ENCODE peak calls at places on chromosomes 5 and 9, in five cellular contexts. One of them, this sample, is unnamed.

GRCh38 chr9:112093875-112094227 is 81.2 kb downstream of the SUSD1 start:
- DNase-seq in IMR-90: no peak
- DNase-seq in H9: no peak
- DNase-seq in mesenchymal stem cell: no peak
- DNase-seq in H1: no peak
- DNase-seq in this sample: no peak

GRCh38 chr9:121122450-121123032 is 47.8 kb downstream of the CNTRL start:
- DNase-seq in IMR-90: no peak
- DNase-seq in H9: no peak
- DNase-seq in mesenchymal stem cell: peak
- DNase-seq in H1: no peak
- DNase-seq in this sample: no peak

GRCh38 chr5:31758803-31759425 is 120.0 kb downstream of the PDZD2 start:
- DNase-seq in IMR-90: no peak
- DNase-seq in H9: no peak
- DNase-seq in mesenchymal stem cell: no peak
- DNase-seq in H1: no peak
- DNase-seq in this sample: no peak

GRCh38 chr9:32431940-32432555 is 47.6 kb downstream of the ACO1 start:
- DNase-seq in IMR-90: peak
- DNase-seq in H9: peak
- DNase-seq in mesenchymal stem cell: peak
- DNase-seq in H1: peak
- DNase-seq in this sample: peak

GRCh38 chr5:144583493-144584154 is 413.0 kb downstream of the KCTD16 start:
- DNase-seq in IMR-90: no peak
- DNase-seq in H9: no peak
- DNase-seq in mesenchymal stem cell: no peak
- DNase-seq in H1: no peak
- DNase-seq in this sample: no peak

GRCh38 chr5:88552406-88552805 is 283.8 kb upstream of the TMEM161B start:
- DNase-seq in IMR-90: no peak
- DNase-seq in H9: no peak
- DNase-seq in mesenchymal stem cell: no peak
- DNase-seq in H1: no peak
- DNase-seq in this sample: no peak

GRCh38 chr5:172090976-172091547 is 84.6 kb upstream of the FBXW11 start:
- DNase-seq in IMR-90: no peak
- DNase-seq in H9: peak
- DNase-seq in mesenchymal stem cell: no peak
- DNase-seq in H1: no peak
- DNase-seq in this sample: peak

GRCh38 chr9:91348191-91348790 is 13.4 kb downstream of the AUH start:
- DNase-seq in IMR-90: no peak
- DNase-seq in H9: no peak
- DNase-seq in mesenchymal stem cell: no peak
- DNase-seq in H1: no peak
- DNase-seq in this sample: no peak

GRCh38 chr5:57491369-57491965 is 8.9 kb upstream of the ACTBL2 start:
- DNase-seq in IMR-90: no peak
- DNase-seq in H9: no peak
- DNase-seq in mesenchymal stem cell: no peak
- DNase-seq in H1: no peak
- DNase-seq in this sample: no peak

GRCh38 chr5:7868427-7868772 is 431 bp downstream of the FASTKD3 start:
- DNase-seq in IMR-90: no peak
- DNase-seq in H9: no peak
- DNase-seq in mesenchymal stem cell: peak
- DNase-seq in H1: no peak
- DNase-seq in this sample: no peak

GRCh38 chr5:174535691-174536090 is 188.7 kb upstream of the MSX2 start:
- DNase-seq in IMR-90: peak
- DNase-seq in H9: no peak
- DNase-seq in mesenchymal stem cell: peak
- DNase-seq in H1: no peak
- DNase-seq in this sample: peak

GRCh38 chr9:92952861-92953620 is 5.7 kb downstream of the FGD3 start:
- DNase-seq in IMR-90: no peak
- DNase-seq in H9: no peak
- DNase-seq in mesenchymal stem cell: no peak
- DNase-seq in H1: no peak
- DNase-seq in this sample: peak

GRCh38 chr9:42852133-42852532 is 668.7 kb downstream of the SPATA31A6 start:
- DNase-seq in IMR-90: no peak
- DNase-seq in H9: peak
- DNase-seq in mesenchymal stem cell: peak
- DNase-seq in H1: peak
- DNase-seq in this sample: peak

GRCh38 chr5:76547242-76547890 is 75.8 kb downstream of the F2RL2 start:
- DNase-seq in IMR-90: no peak
- DNase-seq in H9: no peak
- DNase-seq in mesenchymal stem cell: peak
- DNase-seq in H1: no peak
- DNase-seq in this sample: no peak

GRCh38 chr5:1820926-1821325 is 19.7 kb downstream of the NDUFS6 start:
- DNase-seq in IMR-90: no peak
- DNase-seq in H9: no peak
- DNase-seq in mesenchymal stem cell: no peak
- DNase-seq in H1: no peak
- DNase-seq in this sample: no peak

GRCh38 chr5:1185652-1186350 is 15.6 kb upstream of the SLC6A19 start:
- DNase-seq in IMR-90: no peak
- DNase-seq in H9: no peak
- DNase-seq in mesenchymal stem cell: no peak
- DNase-seq in H1: no peak
- DNase-seq in this sample: no peak

GRCh38 chr9:137217276-137218211 is 4.5 kb downstream of the RNF208 start:
- DNase-seq in IMR-90: no peak
- DNase-seq in H9: peak
- DNase-seq in mesenchymal stem cell: peak
- DNase-seq in H1: peak
- DNase-seq in this sample: peak

GRCh38 chr9:89579741-89580395 is 24.9 kb upstream of the GADD45G start:
- DNase-seq in IMR-90: no peak
- DNase-seq in H9: no peak
- DNase-seq in mesenchymal stem cell: no peak
- DNase-seq in H1: no peak
- DNase-seq in this sample: no peak

GRCh38 chr5:95846554-95847260 is 24.2 kb upstream of the GLRX start:
- DNase-seq in IMR-90: peak
- DNase-seq in H9: peak
- DNase-seq in mesenchymal stem cell: peak
- DNase-seq in H1: peak
- DNase-seq in this sample: peak

GRCh38 chr5:107670028-107670926 is 460 bp downstream of the EFNA5 start:
- DNase-seq in IMR-90: peak
- DNase-seq in H9: peak
- DNase-seq in mesenchymal stem cell: peak
- DNase-seq in H1: peak
- DNase-seq in this sample: peak

GRCh38 chr5:74766348-74766886 is 500 bp downstream of the GFM2 start:
- DNase-seq in IMR-90: peak
- DNase-seq in H9: no peak
- DNase-seq in mesenchymal stem cell: peak
- DNase-seq in H1: no peak
- DNase-seq in this sample: peak

GRCh38 chr5:141942185-141942857 is 15.7 kb downstream of the PCDH12 start:
- DNase-seq in IMR-90: no peak
- DNase-seq in H9: no peak
- DNase-seq in mesenchymal stem cell: no peak
- DNase-seq in H1: no peak
- DNase-seq in this sample: no peak

GRCh38 chr5:141944086-141944485 is 13.9 kb downstream of the PCDH12 start:
- DNase-seq in IMR-90: no peak
- DNase-seq in H9: no peak
- DNase-seq in mesenchymal stem cell: no peak
- DNase-seq in H1: no peak
- DNase-seq in this sample: no peak

GRCh38 chr5:141940695-141941271 is 17.1 kb downstream of the DELE1 start:
- DNase-seq in IMR-90: peak
- DNase-seq in H9: no peak
- DNase-seq in mesenchymal stem cell: peak
- DNase-seq in H1: no peak
- DNase-seq in this sample: no peak

GRCh38 chr5:141941307-141941706 is 16.7 kb downstream of the PCDH12 start:
- DNase-seq in IMR-90: no peak
- DNase-seq in H9: no peak
- DNase-seq in mesenchymal stem cell: peak
- DNase-seq in H1: no peak
- DNase-seq in this sample: no peak

GRCh38 chr5:141941779-141942178 is 16.2 kb downstream of the PCDH12 start:
- DNase-seq in IMR-90: peak
- DNase-seq in H9: no peak
- DNase-seq in mesenchymal stem cell: no peak
- DNase-seq in H1: no peak
- DNase-seq in this sample: no peak
- H3K27ac ChIP-seq in IMR-90: no peak
- H3K27ac ChIP-seq in H9: no peak
- H3K27ac ChIP-seq in mesenchymal stem cell: no peak
- H3K27ac ChIP-seq in H1: no peak
- H3K27ac ChIP-seq in this sample: no peak

GRCh38 chr5:62305358-62305714 is 670 bp upstream of the KIF2A start:
- DNase-seq in IMR-90: no peak
- DNase-seq in H9: no peak
- DNase-seq in mesenchymal stem cell: no peak
- DNase-seq in H1: no peak
- DNase-seq in this sample: peak

GRCh38 chr5:62306494-62307363 is 723 bp downstream of the KIF2A start:
- DNase-seq in IMR-90: peak
- DNase-seq in H9: peak
- DNase-seq in mesenchymal stem cell: peak
- DNase-seq in H1: no peak
- DNase-seq in this sample: no peak

GRCh38 chr5:62307364-62307689 is 1.3 kb downstream of the KIF2A start:
- DNase-seq in IMR-90: no peak
- DNase-seq in H9: no peak
- DNase-seq in mesenchymal stem cell: no peak
- DNase-seq in H1: no peak
- DNase-seq in this sample: no peak

GRCh38 chr5:62308439-62308838 is 2.4 kb downstream of the KIF2A start:
- DNase-seq in IMR-90: no peak
- DNase-seq in H9: no peak
- DNase-seq in mesenchymal stem cell: no peak
- DNase-seq in H1: no peak
- DNase-seq in this sample: no peak

DNA sequence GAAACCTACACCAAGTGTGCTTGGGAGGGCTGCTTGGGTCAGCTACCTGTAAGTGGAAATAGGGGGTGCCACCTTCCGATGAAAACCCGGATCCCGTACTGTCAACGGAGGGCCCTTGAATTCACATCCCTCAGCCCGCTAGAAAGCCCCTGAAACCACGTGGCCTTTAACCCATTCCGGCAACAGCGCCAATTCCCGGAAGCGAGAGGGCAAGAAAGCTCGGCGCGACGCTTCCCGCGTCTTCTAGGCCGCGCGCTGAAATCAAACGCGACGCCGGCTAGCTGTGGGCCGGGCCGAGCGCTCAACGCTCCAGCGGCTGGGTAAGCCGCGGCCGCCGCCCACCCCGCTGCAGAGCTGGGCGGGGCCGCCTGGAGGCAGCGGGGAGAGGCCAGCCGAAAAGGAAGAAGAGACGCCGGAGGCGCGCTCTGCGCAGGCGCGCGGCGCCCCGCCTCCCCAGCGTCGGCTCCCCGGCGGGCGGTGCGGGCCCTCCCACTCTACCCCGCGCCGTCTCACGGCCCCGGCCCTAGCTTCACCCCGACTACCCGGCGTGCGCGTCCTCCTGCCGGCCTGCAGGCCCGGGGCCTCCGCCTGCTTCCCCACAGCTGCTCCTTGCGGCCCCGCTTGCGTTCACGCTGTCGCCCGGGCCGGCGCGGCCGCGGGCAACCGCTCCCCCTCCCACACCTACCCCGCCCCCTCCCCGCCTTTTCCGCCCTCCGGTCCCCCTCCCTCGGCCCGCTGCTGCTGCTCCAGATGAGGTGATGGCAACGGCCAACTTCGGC is at the start of gene KIF2A:
- DNase-seq in IMR-90: peak
- DNase-seq in H9: peak
- DNase-seq in mesenchymal stem cell: peak
- DNase-seq in H1: peak
- DNase-seq in this sample: peak
- H3K18ac ChIP-seq in IMR-90: no peak
- H3K18ac ChIP-seq in H9: peak
- H3K18ac ChIP-seq in mesenchymal stem cell: peak
- H3K18ac ChIP-seq in H1: peak
- H3K18ac ChIP-seq in this sample: peak

DNA sequence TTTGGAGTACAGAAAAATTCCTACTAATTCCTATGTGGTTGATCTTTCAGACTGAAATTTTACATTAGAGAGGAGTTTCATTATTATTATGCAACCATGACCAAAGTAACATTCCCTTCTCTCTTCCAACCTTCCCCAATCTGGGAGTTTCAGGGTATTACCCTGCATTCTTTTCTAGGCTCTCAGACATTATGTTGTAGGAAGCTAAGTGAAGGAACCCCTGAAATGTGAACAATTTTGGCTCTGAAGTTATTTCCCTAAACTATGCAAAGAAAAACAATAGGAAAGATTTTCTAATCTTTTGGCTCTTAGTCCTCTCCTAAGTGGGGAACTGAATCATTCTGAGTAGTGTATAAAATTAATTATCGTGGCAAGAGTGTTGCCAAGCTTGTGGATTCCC is 63.3 kb upstream of the ZFAND5 start:
- DNase-seq in IMR-90: peak
- DNase-seq in H9: no peak
- DNase-seq in mesenchymal stem cell: no peak
- DNase-seq in H1: no peak
- DNase-seq in this sample: no peak
- H2AFZ ChIP-seq in IMR-90: no peak
- H2AFZ ChIP-seq in H9: no peak
- H2AFZ ChIP-seq in mesenchymal stem cell: no peak
- H2AFZ ChIP-seq in H1: no peak
- H2AFZ ChIP-seq in this sample: no peak

DNA sequence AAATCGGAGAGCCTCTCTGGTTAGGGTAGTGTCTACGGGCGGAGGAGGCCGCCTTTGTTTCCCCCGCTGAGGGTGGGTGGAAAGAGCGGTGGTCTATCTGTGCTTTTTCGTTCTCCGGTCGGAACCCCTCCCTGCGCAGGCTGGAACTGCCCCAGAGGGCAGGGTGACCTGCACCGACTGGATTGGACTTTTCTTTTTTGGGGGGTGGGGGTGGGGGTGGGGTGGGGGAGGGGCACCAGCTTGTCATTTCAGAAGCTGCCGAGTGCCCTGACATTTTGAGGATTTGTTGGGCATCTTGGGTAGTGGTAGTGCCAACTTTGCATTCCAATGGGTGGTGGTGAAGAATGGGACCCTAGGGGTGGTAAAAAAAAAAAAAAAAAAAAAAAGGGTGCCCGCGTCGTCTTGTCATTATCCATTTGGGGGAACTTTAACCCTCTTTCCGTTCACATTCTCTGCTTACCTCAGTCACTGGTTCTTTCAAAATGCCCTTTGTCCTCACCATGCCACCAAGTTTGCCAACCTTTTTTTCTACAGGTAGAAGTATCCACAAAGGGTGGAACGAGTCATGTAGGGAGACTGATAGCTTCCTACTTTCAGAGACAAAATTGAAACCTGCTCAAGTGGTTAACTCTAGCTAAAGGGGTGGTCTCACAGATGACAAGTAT is 1.3 kb downstream of the UBE2R2 start:
- DNase-seq in IMR-90: no peak
- DNase-seq in H9: no peak
- DNase-seq in mesenchymal stem cell: peak
- DNase-seq in H1: peak
- DNase-seq in this sample: no peak
- H3K27ac ChIP-seq in IMR-90: peak
- H3K27ac ChIP-seq in H9: peak
- H3K27ac ChIP-seq in mesenchymal stem cell: peak
- H3K27ac ChIP-seq in H1: no peak
- H3K27ac ChIP-seq in this sample: peak

This sample was measured in trophoblast cell.